ENCODE peak calls at places on chromosomes 4 and X, in ten cellular contexts. N is NCI-H2227 treated with DMSO at 0.1 percent for 48 hours; I is T-cell; P is CD4-positive, CD25-positive, alpha-beta regulatory T cell; A is iris pigment epithelial cell; W is fibroblast of pulmonary artery; X is NCI-H69; G is Peyer's patch; F is H1; C is left colon. T is an unnamed sample.

GRCh38 chrX:136310411-136310810 is 9.6 kb downstream of the ADGRG4 start:
- DNase-seq in N (no peak), I (no peak), P (no peak), A (peak; percentile 46), W (peak; percentile 1), X (peak; percentile 53), G (no peak), F (peak; percentile 5), C (no peak), T (no peak)

GRCh38 chrX:133776072-133776471 is 209.3 kb downstream of the GPC3 start:
- DNase-seq in N (peak; percentile 7), I (peak; percentile 52), P (peak; percentile 18), A (no peak), W (no peak), X (peak; percentile 4), G (no peak), F (peak; percentile 5), C (no peak), T (no peak)

GRCh38 chrX:141405486-141405877 is 163.2 kb upstream of the SPANXC start:
- DNase-seq in N (no peak), I (no peak), P (no peak), A (peak; percentile 67), W (peak; percentile 28), X (no peak), G (no peak), F (no peak), C (no peak), T (no peak)

GRCh38 chr4:123102897-123103489 is 180.6 kb upstream of the NUDT6 start:
- DNase-seq in N (peak; percentile 7), I (no peak), P (peak; percentile 38), A (peak; percentile 69), W (peak; percentile 83), X (peak; percentile 46), G (no peak), F (no peak), C (no peak), T (no peak)

GRCh38 chr4:110516106-110516922 is 40.4 kb downstream of the ENPEP start:
- DNase-seq in N (peak; percentile 63), I (peak; percentile 75), P (peak; percentile 70), A (peak; percentile 73), W (peak; percentile 74), X (peak; percentile 75), G (peak; percentile 76), F (peak; percentile 50), C (peak; percentile 79), T (peak; percentile 4)

GRCh38 chr4:75745192-75745591 is 20.8 kb downstream of the USO1 start:
- DNase-seq in N (no peak), I (no peak), P (no peak), A (peak; percentile 84), W (peak; percentile 83), X (no peak), G (no peak), F (no peak), C (no peak), T (no peak)

GRCh38 chr4:142845293-142846070 is 619 bp downstream of the INPP4B start:
- DNase-seq in N (no peak), I (peak; percentile 3), P (no peak), A (peak; percentile 8), W (no peak), X (peak; percentile 9), G (no peak), F (no peak), C (no peak), T (no peak)

GRCh38 chr4:138039010-138039409 is 203.1 kb downstream of the SLC7A11 start:
- DNase-seq in N (no peak), I (no peak), P (no peak), A (peak; percentile 89), W (peak; percentile 37), X (no peak), G (no peak), F (no peak), C (no peak), T (no peak)

GRCh38 chrX:134365923-134366322 is 94.0 kb upstream of the HPRT1 start:
- DNase-seq in N (no peak), I (no peak), P (no peak), A (peak; percentile 33), W (no peak), X (peak; percentile 35), G (no peak), F (no peak), C (no peak), T (no peak)

GRCh38 chrX:150544835-150545790 is 23.3 kb upstream of the MTM1 start:
- DNase-seq in N (no peak), I (no peak), P (no peak), A (no peak), W (peak; percentile 67), X (no peak), G (no peak), F (no peak), C (no peak), T (no peak)

GRCh38 chrX:20266810-20267598 is at the start of gene RPS6KA3:
- DNase-seq in N (peak; percentile 93), I (peak; percentile 89), P (peak; percentile 92), A (peak; percentile 87), W (peak; percentile 85), X (peak; percentile 92), G (peak; percentile 92), F (peak; percentile 54), C (peak; percentile 91), T (peak; percentile 80)

GRCh38 chr4:10085386-10085785 is 31.2 kb downstream of the WDR1 start:
- DNase-seq in N (no peak), I (no peak), P (no peak), A (no peak), W (no peak), X (no peak), G (no peak), F (no peak), C (peak; percentile 23), T (no peak)

GRCh38 chr4:18815779-18816173 is 794.2 kb upstream of the LCORL start:
- DNase-seq in N (no peak), I (no peak), P (no peak), A (no peak), W (no peak), X (peak; percentile 0), G (no peak), F (no peak), C (no peak), T (no peak)

GRCh38 chr4:142548491-142548890 is 297.6 kb downstream of the INPP4B start:
- DNase-seq in N (no peak), I (no peak), P (no peak), A (no peak), W (no peak), X (no peak), G (no peak), F (no peak), C (no peak), T (no peak)

T was measured in nucleus accumbens.